ENCODE peak calls at places on chromosomes 16 and 17, in eight cellular contexts. T is AG04450, A is cardiac muscle cell, X is tibial artery, Q is kidney, K is astrocyte of the cerebellum, Z is left ventricle myocardium inferior, D is breast epithelium. R is an unnamed sample.

GRCh38 chr16:89785523-89786155 is 30.8 kb downstream of the FANCA start:
- DNase-seq in T (no peak), A (no peak), X (no peak), Q (no peak), K (no peak), Z (no peak), D (no peak), R (no peak)

GRCh38 chr17:1003972-1004768 is 7.2 kb downstream of the TIMM22 start:
- DNase-seq in T (no peak), A (no peak), X (no peak), Q (peak; percentile 77), K (no peak), Z (no peak), D (no peak), R (no peak)

GRCh38 chr17:30429155-30429554 is 48.1 kb upstream of the GOSR1 start:
- DNase-seq in T (peak; percentile 16), A (no peak), X (no peak), Q (no peak), K (peak; percentile 11), Z (no peak), D (no peak), R (no peak)

GRCh38 chr17:43986225-43986981 is 18.0 kb upstream of the NAGS start:
- DNase-seq in T (no peak), A (no peak), X (no peak), Q (no peak), K (no peak), Z (no peak), D (no peak), R (no peak)

GRCh38 chr16:54946909-54947308 is 16.2 kb downstream of the IRX5 start:
- DNase-seq in T (no peak), A (no peak), X (no peak), Q (no peak), K (no peak), Z (no peak), D (no peak), R (no peak)

GRCh38 chr16:56911771-56912541 is 20.0 kb upstream of the HERPUD1 start:
- DNase-seq in T (no peak), A (no peak), X (peak; percentile 52), Q (no peak), K (no peak), Z (peak; percentile 23), D (no peak), R (no peak)

GRCh38 chr16:15434425-15435215 is at the start of gene BMERB1:
- DNase-seq in T (no peak), A (peak; percentile 78), X (peak; percentile 73), Q (peak; percentile 90), K (no peak), Z (peak; percentile 74), D (peak; percentile 23), R (no peak)

GRCh38 chr16:56325956-56326355 is 99.4 kb downstream of the AMFR start:
- DNase-seq in T (no peak), A (no peak), X (no peak), Q (no peak), K (no peak), Z (no peak), D (no peak), R (no peak)

GRCh38 chr16:68760671-68761275 is 23.7 kb downstream of the CDH1 start:
- DNase-seq in T (no peak), A (no peak), X (no peak), Q (no peak), K (no peak), Z (no peak), D (peak; percentile 60), R (no peak)

GRCh38 chr17:79915850-79916430 is 76.7 kb upstream of the CBX4 start:
- DNase-seq in T (no peak), A (peak; percentile 34), X (no peak), Q (peak; percentile 93), K (no peak), Z (no peak), D (peak; percentile 36), R (no peak)
- TF ChIP-seq CTCF in T (peak; percentile 47), A (peak; percentile 37), X (no peak), Q (peak; percentile 23), K (peak; percentile 20), Z (peak; percentile 49), D (peak; percentile 28), R (no peak)

DNA sequence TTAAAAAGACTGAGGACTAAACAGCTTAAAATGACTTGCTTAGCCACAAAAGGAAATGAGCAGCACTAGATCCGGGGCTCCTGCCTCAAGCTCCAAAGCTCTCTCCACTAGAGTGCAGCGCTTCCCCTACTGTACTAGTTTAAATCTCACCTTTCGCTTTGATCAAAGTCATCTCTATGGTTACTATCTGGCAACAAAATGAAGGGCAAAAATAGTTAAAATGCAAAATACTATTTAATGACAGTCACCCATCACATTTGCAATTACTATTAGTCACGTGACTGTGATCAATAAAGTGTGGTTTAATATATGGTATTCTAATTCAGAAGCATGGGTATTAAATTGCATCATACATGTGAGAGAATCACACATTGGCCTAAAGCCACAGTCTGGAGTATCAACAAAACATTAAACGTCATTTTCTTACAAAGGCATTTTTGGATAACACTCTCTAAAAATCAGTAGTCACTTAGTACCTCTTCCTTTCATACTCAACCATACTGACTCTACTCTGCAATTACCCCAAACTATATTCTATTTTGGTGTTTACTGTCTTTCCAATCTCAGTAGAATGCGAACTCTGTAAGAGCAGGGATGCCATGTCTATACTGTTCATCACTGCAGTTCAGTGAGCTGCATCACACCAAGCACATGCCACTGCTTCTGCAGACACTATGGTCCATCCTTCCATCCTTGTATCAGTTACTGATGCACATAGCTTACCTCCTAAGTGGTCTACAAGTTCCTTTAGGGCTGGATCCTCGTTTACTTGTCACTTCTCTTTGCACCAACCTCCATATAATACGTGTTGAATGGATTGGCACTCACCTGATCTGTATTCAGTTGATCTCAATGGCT is 6.2 kb downstream of the PSMD12 start:
- DNase-seq in T (no peak), A (peak; percentile 39), X (no peak), Q (no peak), K (no peak), Z (no peak), D (no peak), R (no peak)
- TF ChIP-seq CTCF in T (peak; percentile 54), A (peak; percentile 31), X (no peak), Q (no peak), K (peak; percentile 62), Z (peak; percentile 33), D (no peak), R (no peak)

GRCh38 chr17:5023588-5024147 is 11.6 kb downstream of the SLC52A1 start:
- DNase-seq in T (no peak), A (no peak), X (no peak), Q (no peak), K (no peak), Z (no peak), D (no peak), R (no peak)

GRCh38 chr17:5024604-5025003 is 10.6 kb downstream of the SLC52A1 start:
- DNase-seq in T (no peak), A (no peak), X (no peak), Q (no peak), K (no peak), Z (no peak), D (no peak), R (no peak)

GRCh38 chr17:5022171-5022711 is 13.0 kb downstream of the SLC52A1 start:
- DNase-seq in T (no peak), A (no peak), X (no peak), Q (no peak), K (no peak), Z (no peak), D (no peak), R (no peak)

GRCh38 chr17:5020502-5021023 is 14.7 kb downstream of the SLC52A1 start:
- DNase-seq in T (no peak), A (no peak), X (no peak), Q (no peak), K (no peak), Z (no peak), D (no peak), R (no peak)

GRCh38 chr17:5019475-5019956 is 15.7 kb downstream of the SLC52A1 start:
- DNase-seq in T (no peak), A (no peak), X (no peak), Q (no peak), K (no peak), Z (no peak), D (no peak), R (no peak)
- TF ChIP-seq CTCF in T (peak; percentile 14), A (peak; percentile 3), X (no peak), Q (no peak), K (peak; percentile 6), Z (no peak), D (no peak), R (no peak)

GRCh38 chr16:1913327-1914083 is 4.7 kb downstream of the HS3ST6 start:
- DNase-seq in T (no peak), A (no peak), X (no peak), Q (peak; percentile 86), K (no peak), Z (no peak), D (no peak), R (no peak)
- TF ChIP-seq CTCF in T (no peak), A (no peak), X (no peak), Q (no peak), K (no peak), Z (no peak), D (no peak), R (no peak)